ENCODE peak calls at places on chromosomes 3 and 15, in five cellular contexts. One of them, this sample, is unnamed.

GRCh38 chr3:165192610-165193192 is 3.5 kb downstream of the SLITRK3 start:
- DNase-seq in MCF 10A: no peak
- DNase-seq in stimulated activated CD4-positive, alpha-beta T cell treated with anti-CD3 and anti-CD28 coated beads, Interleukin-15, amount 100 ng/mL, for 24 hours: no peak
- DNase-seq in GM18507: no peak
- DNase-seq in GM13976: no peak
- DNase-seq in this sample: no peak

GRCh38 chr15:57333487-57333886 is 42.8 kb upstream of the CGNL1 start:
- DNase-seq in MCF 10A: no peak
- DNase-seq in stimulated activated CD4-positive, alpha-beta T cell treated with anti-CD3 and anti-CD28 coated beads, Interleukin-15, amount 100 ng/mL, for 24 hours: no peak
- DNase-seq in GM18507: no peak
- DNase-seq in GM13976: no peak
- DNase-seq in this sample: no peak

GRCh38 chr3:125593991-125594574 is 1.2 kb downstream of the OSBPL11 start:
- DNase-seq in MCF 10A: peak
- DNase-seq in stimulated activated CD4-positive, alpha-beta T cell treated with anti-CD3 and anti-CD28 coated beads, Interleukin-15, amount 100 ng/mL, for 24 hours: no peak
- DNase-seq in GM18507: no peak
- DNase-seq in GM13976: peak
- DNase-seq in this sample: peak

GRCh38 chr15:62848631-62849050 is 193.9 kb upstream of the TPM1 start:
- DNase-seq in MCF 10A: no peak
- DNase-seq in stimulated activated CD4-positive, alpha-beta T cell treated with anti-CD3 and anti-CD28 coated beads, Interleukin-15, amount 100 ng/mL, for 24 hours: no peak
- DNase-seq in GM18507: no peak
- DNase-seq in GM13976: no peak
- DNase-seq in this sample: no peak

GRCh38 chr15:55802600-55803376 is 59.8 kb upstream of the PRTG start:
- DNase-seq in MCF 10A: no peak
- DNase-seq in stimulated activated CD4-positive, alpha-beta T cell treated with anti-CD3 and anti-CD28 coated beads, Interleukin-15, amount 100 ng/mL, for 24 hours: no peak
- DNase-seq in GM18507: no peak
- DNase-seq in GM13976: no peak
- DNase-seq in this sample: no peak

GRCh38 chr3:155714295-155714718 is 30.6 kb downstream of the PLCH1 start:
- DNase-seq in MCF 10A: no peak
- DNase-seq in stimulated activated CD4-positive, alpha-beta T cell treated with anti-CD3 and anti-CD28 coated beads, Interleukin-15, amount 100 ng/mL, for 24 hours: no peak
- DNase-seq in GM18507: no peak
- DNase-seq in GM13976: no peak
- DNase-seq in this sample: no peak

GRCh38 chr3:128619146-128619890 is 31.3 kb downstream of the RPN1 start:
- DNase-seq in MCF 10A: peak
- DNase-seq in stimulated activated CD4-positive, alpha-beta T cell treated with anti-CD3 and anti-CD28 coated beads, Interleukin-15, amount 100 ng/mL, for 24 hours: peak
- DNase-seq in GM18507: no peak
- DNase-seq in GM13976: no peak
- DNase-seq in this sample: no peak

GRCh38 chr3:81419196-81419595 is 342.2 kb downstream of the GBE1 start:
- DNase-seq in MCF 10A: peak
- DNase-seq in stimulated activated CD4-positive, alpha-beta T cell treated with anti-CD3 and anti-CD28 coated beads, Interleukin-15, amount 100 ng/mL, for 24 hours: no peak
- DNase-seq in GM18507: no peak
- DNase-seq in GM13976: peak
- DNase-seq in this sample: peak

GRCh38 chr3:148642616-148643015 is 55.1 kb upstream of the AGTR1 start:
- DNase-seq in MCF 10A: peak
- DNase-seq in stimulated activated CD4-positive, alpha-beta T cell treated with anti-CD3 and anti-CD28 coated beads, Interleukin-15, amount 100 ng/mL, for 24 hours: no peak
- DNase-seq in GM18507: no peak
- DNase-seq in GM13976: no peak
- DNase-seq in this sample: no peak

GRCh38 chr3:15610083-15610482 is 8.5 kb downstream of the BTD start:
- DNase-seq in MCF 10A: peak
- DNase-seq in stimulated activated CD4-positive, alpha-beta T cell treated with anti-CD3 and anti-CD28 coated beads, Interleukin-15, amount 100 ng/mL, for 24 hours: no peak
- DNase-seq in GM18507: no peak
- DNase-seq in GM13976: no peak
- DNase-seq in this sample: no peak

GRCh38 chr15:93037341-93038063 is 51.5 kb downstream of the RGMA start:
- DNase-seq in MCF 10A: no peak
- DNase-seq in stimulated activated CD4-positive, alpha-beta T cell treated with anti-CD3 and anti-CD28 coated beads, Interleukin-15, amount 100 ng/mL, for 24 hours: no peak
- DNase-seq in GM18507: no peak
- DNase-seq in GM13976: peak
- DNase-seq in this sample: no peak

GRCh38 chr3:127711021-127711420 is 38.3 kb downstream of the ABTB1 start:
- DNase-seq in MCF 10A: no peak
- DNase-seq in stimulated activated CD4-positive, alpha-beta T cell treated with anti-CD3 and anti-CD28 coated beads, Interleukin-15, amount 100 ng/mL, for 24 hours: no peak
- DNase-seq in GM18507: no peak
- DNase-seq in GM13976: no peak
- DNase-seq in this sample: no peak

GRCh38 chr3:134772591-134772990 is 22.5 kb upstream of the EPHB1 start:
- DNase-seq in MCF 10A: no peak
- DNase-seq in stimulated activated CD4-positive, alpha-beta T cell treated with anti-CD3 and anti-CD28 coated beads, Interleukin-15, amount 100 ng/mL, for 24 hours: no peak
- DNase-seq in GM18507: no peak
- DNase-seq in GM13976: no peak
- DNase-seq in this sample: no peak

GRCh38 chr3:56796202-56796601 is 5.5 kb downstream of the ARHGEF3 start:
- DNase-seq in MCF 10A: peak
- DNase-seq in stimulated activated CD4-positive, alpha-beta T cell treated with anti-CD3 and anti-CD28 coated beads, Interleukin-15, amount 100 ng/mL, for 24 hours: no peak
- DNase-seq in GM18507: no peak
- DNase-seq in GM13976: no peak
- DNase-seq in this sample: no peak

GRCh38 chr3:150020527-150020926 is 49.8 kb upstream of the PFN2 start:
- DNase-seq in MCF 10A: no peak
- DNase-seq in stimulated activated CD4-positive, alpha-beta T cell treated with anti-CD3 and anti-CD28 coated beads, Interleukin-15, amount 100 ng/mL, for 24 hours: no peak
- DNase-seq in GM18507: no peak
- DNase-seq in GM13976: no peak
- DNase-seq in this sample: no peak

GRCh38 chr15:66401130-66402021 is 14.7 kb downstream of the MAP2K1 start:
- DNase-seq in MCF 10A: peak
- DNase-seq in stimulated activated CD4-positive, alpha-beta T cell treated with anti-CD3 and anti-CD28 coated beads, Interleukin-15, amount 100 ng/mL, for 24 hours: peak
- DNase-seq in GM18507: no peak
- DNase-seq in GM13976: no peak
- DNase-seq in this sample: no peak

GRCh38 chr15:27121672-27122071 is 150.7 kb downstream of the GABRG3 start:
- DNase-seq in MCF 10A: no peak
- DNase-seq in stimulated activated CD4-positive, alpha-beta T cell treated with anti-CD3 and anti-CD28 coated beads, Interleukin-15, amount 100 ng/mL, for 24 hours: no peak
- DNase-seq in GM18507: no peak
- DNase-seq in GM13976: no peak
- DNase-seq in this sample: no peak